ENCODE peak calls at places on chromosomes 2 and 18, in four cellular contexts. P, R, O and Y are unnamed samples.

GRCh38 chr18:68454511-68455228 is 260.2 kb downstream of the TMX3 start:
- DNase-seq in P (no peak), R (no peak), O (no peak), Y (no peak)

GRCh38 chr2:241234066-241234790 is 45.8 kb downstream of the ANO7 start:
- DNase-seq in P (no peak), R (no peak), O (no peak), Y (no peak)

GRCh38 chr18:13107074-13107473 is 111.5 kb upstream of the LDLRAD4 start:
- DNase-seq in P (no peak), R (no peak), O (no peak), Y (no peak)

GRCh38 chr2:37156857-37157714 is at the start of gene EIF2AK2:
- DNase-seq in P (peak; percentile 6), R (peak; percentile 46), O (peak; percentile 88), Y (peak; percentile 89)

GRCh38 chr2:231383701-231384435 is 11.6 kb upstream of the B3GNT7 start:
- DNase-seq in P (no peak), R (no peak), O (no peak), Y (no peak)

GRCh38 chr18:58785171-58785805 is 79.4 kb upstream of the ZNF532 start:
- DNase-seq in P (no peak), R (no peak), O (peak; percentile 43), Y (no peak)

GRCh38 chr2:148515976-148516375 is 128.6 kb upstream of the EPC2 start:
- DNase-seq in P (no peak), R (no peak), O (no peak), Y (no peak)

GRCh38 chr18:69838620-69839411 is 108.9 kb downstream of the CD226 start:
- DNase-seq in P (no peak), R (no peak), O (no peak), Y (no peak)

GRCh38 chr2:27428978-27429541 is 629 bp downstream of the NRBP1 start:
- DNase-seq in P (no peak), R (peak; percentile 44), O (peak; percentile 87), Y (peak; percentile 90)

GRCh38 chr2:210324458-210324857 is 9.5 kb upstream of the MYL1 start:
- DNase-seq in P (no peak), R (no peak), O (no peak), Y (no peak)

GRCh38 chr2:182259629-182260150 is 167.1 kb downstream of the PDE1A start:
- DNase-seq in P (no peak), R (no peak), O (no peak), Y (no peak)

GRCh38 chr2:12303181-12304030 is 413.3 kb upstream of the TRIB2 start:
- DNase-seq in P (no peak), R (no peak), O (no peak), Y (no peak)

GRCh38 chr18:51621103-51621969 is 423.9 kb upstream of the MEX3C start:
- DNase-seq in P (no peak), R (peak; percentile 5), O (no peak), Y (peak; percentile 38)

GRCh38 chr18:35460719-35461118 is 37.0 kb downstream of the INO80C start:
- DNase-seq in P (no peak), R (no peak), O (no peak), Y (no peak)

GRCh38 chr2:205827809-205828208 is 145.5 kb downstream of the NRP2 start:
- DNase-seq in P (no peak), R (no peak), O (no peak), Y (no peak)

GRCh38 chr2:239212553-239213419 is 188.0 kb downstream of the HDAC4 start:
- DNase-seq in P (no peak), R (no peak), O (peak; percentile 27), Y (no peak)

GRCh38 chr2:18896106-18896505 is 306.7 kb upstream of the NT5C1B start:
- DNase-seq in P (no peak), R (no peak), O (no peak), Y (no peak)

GRCh38 chr2:58923869-58924268 is 682.7 kb upstream of the FANCL start:
- DNase-seq in P (no peak), R (no peak), O (no peak), Y (no peak)

GRCh38 chr2:44638649-44639048 is 276.9 kb downstream of the CAMKMT start:
- DNase-seq in P (no peak), R (no peak), O (no peak), Y (no peak)

GRCh38 chr2:177983183-177983788 is 89.3 kb downstream of the PDE11A start:
- DNase-seq in P (no peak), R (no peak), O (no peak), Y (no peak)

GRCh38 chr2:40877734-40878288 is 425.9 kb upstream of the SLC8A1 start:
- DNase-seq in P (no peak), R (no peak), O (no peak), Y (no peak)

GRCh38 chr2:217937446-217937845 is 65.3 kb downstream of the TNS1 start:
- DNase-seq in P (no peak), R (no peak), O (no peak), Y (peak; percentile 79)

GRCh38 chr18:53153281-53153680 is 813.3 kb downstream of the DCC start:
- DNase-seq in P (no peak), R (no peak), O (no peak), Y (no peak)

GRCh38 chr2:37284386-37284785 is 40.2 kb downstream of the PRKD3 start:
- DNase-seq in P (no peak), R (no peak), O (no peak), Y (no peak)

GRCh38 chr2:85846411-85846810 is 42.4 kb downstream of the ST3GAL5 start:
- DNase-seq in P (no peak), R (no peak), O (no peak), Y (no peak)

GRCh38 chr18:13235326-13235937 is 16.9 kb downstream of the LDLRAD4 start:
- DNase-seq in P (no peak), R (no peak), O (no peak), Y (no peak)

GRCh38 chr2:39737661-39738060 is 41.4 kb downstream of the THUMPD2 start:
- DNase-seq in P (no peak), R (no peak), O (peak; percentile 41), Y (peak; percentile 30)

GRCh38 chr18:63892544-63892943 is 5.0 kb downstream of the SERPINB2 start:
- DNase-seq in P (peak; percentile 39), R (no peak), O (no peak), Y (no peak)

GRCh38 chr2:136136921-136137320 is 19.0 kb upstream of the CXCR4 start:
- DNase-seq in P (no peak), R (no peak), O (no peak), Y (no peak)

GRCh38 chr2:238924496-238925195 is 76.8 kb downstream of the TWIST2 start:
- DNase-seq in P (no peak), R (no peak), O (peak; percentile 57), Y (peak; percentile 37)